ENCODE peak calls at places on chromosomes 12 and 14, in ten cellular contexts. U is lower lobe of right lung; J is Peyer's patch; K is psoas muscle; I is CD8-positive, alpha-beta T cell; A is H9; T is fibroblast of lung; O is GM06990; W is endothelial cell of umbilical vein; S is nephron progenitor cell. M is an unnamed sample.

GRCh38 chr14:104680806-104681688 is 8.4 kb upstream of the INF2 start:
- DNase-seq in A (no peak), J (peak), I (no peak), O (peak), T (peak), U (peak), K (peak), W (peak), S (no peak), M (no peak)

GRCh38 chr14:104350463-104351185 is 212.2 kb downstream of the KIF26A start:
- DNase-seq in A (no peak), U (peak), O (no peak), J (no peak), I (no peak), W (peak), K (no peak), T (no peak), S (no peak), M (no peak)

GRCh38 chr12:53795927-53796326 is 44.1 kb upstream of the CISTR start:
- DNase-seq in T (no peak), K (no peak), J (no peak), A (no peak), S (no peak), I (no peak), O (no peak), W (no peak), U (no peak), M (no peak)

GRCh38 chr14:55094630-55095157 is 34.4 kb upstream of the LGALS3 start:
- DNase-seq in K (no peak), U (no peak), W (no peak), J (no peak), A (no peak), T (no peak), I (no peak), S (no peak), O (no peak), M (no peak)

GRCh38 chr12:91562476-91562875 is 379.9 kb upstream of the DCN start:
- DNase-seq in U (no peak), I (no peak), J (no peak), W (no peak), O (no peak), K (no peak), T (peak), A (no peak), S (no peak), M (no peak)

GRCh38 chr12:104291867-104292524 is 11.5 kb upstream of the EID3 start:
- DNase-seq in K (no peak), T (no peak), A (peak), J (no peak), O (no peak), W (no peak), U (no peak), I (no peak), S (no peak), M (no peak)

GRCh38 chr14:71135496-71135895 is 228.2 kb downstream of the PCNX1 start:
- DNase-seq in O (no peak), I (no peak), U (no peak), T (no peak), S (no peak), K (no peak), J (no peak), W (no peak), A (peak), M (no peak)

GRCh38 chr14:29814153-29815057 is 113.2 kb downstream of the PRKD1 start:
- DNase-seq in A (no peak), O (no peak), I (no peak), S (no peak), J (no peak), U (no peak), W (no peak), K (no peak), T (peak), M (no peak)

GRCh38 chr14:34911209-34912150 is 36.3 kb upstream of the BAZ1A start:
- DNase-seq in A (no peak), K (no peak), S (no peak), O (no peak), T (peak), W (peak), I (no peak), J (no peak), U (no peak), M (peak)

GRCh38 chr14:100531152-100531551 is 56.1 kb downstream of the BEGAIN start:
- DNase-seq in U (peak), W (no peak), A (no peak), S (no peak), O (peak), J (no peak), K (peak), I (peak), T (no peak), M (no peak)

GRCh38 chr12:85322715-85323114 is 42.7 kb downstream of the ALX1 start:
- DNase-seq in K (no peak), J (no peak), I (no peak), U (no peak), W (no peak), S (no peak), A (no peak), O (no peak), T (peak), M (no peak)

GRCh38 chr14:103073876-103074698 is 9.9 kb upstream of the LBHD2 start:
- DNase-seq in O (no peak), A (no peak), S (no peak), I (no peak), K (no peak), J (no peak), T (no peak), U (no peak), W (no peak), M (no peak)

GRCh38 chr14:91417134-91417982 is at the start of gene CCDC88C:
- DNase-seq in U (peak), W (peak), O (peak), A (peak), T (no peak), S (peak), K (peak), I (peak), J (peak), M (no peak)

GRCh38 chr14:66045572-66046021 is 440.6 kb upstream of the CCDC196 start:
- DNase-seq in J (no peak), W (peak), A (no peak), T (no peak), U (no peak), O (no peak), K (no peak), I (no peak), S (no peak), M (no peak)

GRCh38 chr14:59630281-59630963 is 53.8 kb upstream of the CCDC175 start:
- DNase-seq in I (no peak), W (no peak), S (peak), T (no peak), A (peak), J (no peak), O (peak), U (peak), K (no peak), M (no peak)

GRCh38 chr14:73785834-73786631 is 65.6 kb upstream of the PTGR2 start:
- DNase-seq in W (peak), A (peak), J (peak), T (peak), I (peak), U (peak), S (peak), K (peak), O (peak), M (peak)
- TF ChIP-seq CTCF in W (no peak), A (peak), J (peak), T (peak), I (no peak), U (peak), S (no peak), K (peak), O (no peak), M (no peak)

GRCh38 chr12:13666806-13667205 is 314.6 kb downstream of the GRIN2B start:
- DNase-seq in W (no peak), U (no peak), O (no peak), J (no peak), I (no peak), K (no peak), S (no peak), A (no peak), T (no peak), M (no peak)

GRCh38 chr12:13661005-13661887 is 320.2 kb downstream of the GRIN2B start:
- DNase-seq in T (peak), S (peak), O (no peak), K (peak), J (peak), U (no peak), A (peak), W (peak), I (no peak), M (peak)
- TF ChIP-seq CTCF in T (peak), S (peak), O (peak), K (peak), J (peak), U (peak), A (peak), W (peak), I (peak), M (peak)

GRCh38 chr12:132373967-132374820 is 44.8 kb upstream of the GALNT9 start:
- DNase-seq in K (peak), T (peak), U (no peak), I (no peak), A (no peak), W (no peak), S (no peak), O (no peak), J (no peak), M (no peak)
- TF ChIP-seq CTCF in K (no peak), T (peak), U (no peak), I (no peak), A (peak), W (no peak), S (no peak), O (no peak), J (no peak), M (no peak)

GRCh38 chr14:94685166-94685581 is 73.0 kb downstream of the SERPINA3 start:
- DNase-seq in O (no peak), U (no peak), W (no peak), T (no peak), A (peak), I (no peak), K (no peak), J (no peak), S (no peak), M (no peak)
- TF ChIP-seq CTCF in O (no peak), U (no peak), W (no peak), T (no peak), A (peak), I (no peak), K (no peak), J (no peak), S (no peak), M (no peak)

M was measured in HFF-Myc.